ENCODE peak calls at places on chromosome 17, in four cellular contexts. R is EL; N is choroid plexus epithelial cell; C is stimulated activated CD8-positive, alpha-beta memory T cell treated with anti-CD3 and anti-CD28 coated beads, Interleukin-2, amount 100 ng/mL, for 1 hour. Z is an unnamed sample.

GRCh38 chr17:82278786-82279379 is 5.4 kb upstream of the CSNK1D start:
- DNase-seq in R (no peak), N (no peak), C (no peak), Z (no peak)

GRCh38 chr17:1590031-1590746 is 27.6 kb upstream of the PITPNA start:
- DNase-seq in R (peak), N (peak), C (no peak), Z (peak)

GRCh38 chr17:76262732-76263344 is 2.3 kb upstream of the UBALD2 start:
- DNase-seq in R (no peak), N (no peak), C (no peak), Z (no peak)

GRCh38 chr17:41140360-41141132 is at the start of gene KRTAP4-6:
- DNase-seq in R (peak), N (peak), C (no peak), Z (peak)

GRCh38 chr17:69523252-69523861 is 108.9 kb downstream of the MAP2K6 start:
- DNase-seq in R (peak), N (peak), C (no peak), Z (peak)

GRCh38 chr17:29205047-29205446 is 24.8 kb upstream of the MYO18A start:
- DNase-seq in R (no peak), N (no peak), C (no peak), Z (no peak)

GRCh38 chr17:72122668-72123495 is 2.1 kb downstream of the SOX9 start:
- DNase-seq in R (peak), N (peak), C (no peak), Z (peak)

GRCh38 chr17:27633312-27634025 is 2.5 kb downstream of the LGALS9 start:
- DNase-seq in R (no peak), N (peak), C (no peak), Z (no peak)

GRCh38 chr17:9907131-9907530 is 2.1 kb upstream of the RCVRN start:
- DNase-seq in R (no peak), N (no peak), C (no peak), Z (no peak)

GRCh38 chr17:14808425-14808824 is 456.7 kb downstream of the PMP22 start:
- DNase-seq in R (no peak), N (no peak), C (no peak), Z (no peak)

GRCh38 chr17:78429618-78429995 is 51.2 kb downstream of the PGS1 start:
- DNase-seq in R (no peak), N (no peak), C (no peak), Z (no peak)

GRCh38 chr17:8421571-8421970 is 14.1 kb upstream of the NDEL1 start:
- DNase-seq in R (no peak), N (no peak), C (no peak), Z (no peak)

GRCh38 chr17:41553987-41554680 is 17.7 kb downstream of the KRT9 start:
- DNase-seq in R (no peak), N (no peak), C (no peak), Z (no peak)

GRCh38 chr17:64420143-64420670 is 28.7 kb upstream of the MILR1 start:
- DNase-seq in R (peak), N (peak), C (no peak), Z (peak)

GRCh38 chr17:28865946-28866752 is 11.3 kb downstream of the ERAL1 start:
- DNase-seq in R (no peak), N (peak), C (no peak), Z (no peak)

GRCh38 chr17:76014100-76014924 is 12.8 kb downstream of the EVPL start:
- DNase-seq in R (peak), N (peak), C (peak), Z (peak)

GRCh38 chr17:72240333-72240732 is 119.5 kb downstream of the SOX9 start:
- DNase-seq in R (no peak), N (no peak), C (no peak), Z (no peak)

Z was measured in EH.